ENCODE peak calls at places on chromosomes 11 and 22, in ten cellular contexts. M, U, C, B, H, Y, I, J, T and S are unnamed samples.

GRCh38 chr22:42434283-42434682 is 2.1 kb upstream of the NFAM1 start:
- DNase-seq in B (no peak), M (no peak), C (no peak), Y (no peak), J (peak), I (no peak), U (no peak), T (no peak), H (no peak), S (no peak)

GRCh38 chr11:43567396-43567975 is 113.1 kb upstream of the HSD17B12 start:
- DNase-seq in C (no peak), U (peak), J (no peak), Y (no peak), H (peak), I (no peak), B (peak), M (peak), T (peak), S (no peak)

GRCh38 chr22:44085743-44086741 is 61.9 kb downstream of the PARVB start:
- DNase-seq in M (peak), T (peak), J (peak), H (peak), I (peak), Y (peak), B (peak), U (peak), C (no peak), S (no peak)

GRCh38 chr22:42680648-42681047 is 31.5 kb upstream of the CYB5R3 start:
- DNase-seq in I (no peak), J (no peak), B (no peak), M (no peak), C (no peak), Y (peak), U (peak), H (peak), T (no peak), S (no peak)

GRCh38 chr22:24357547-24357946 is 69.9 kb upstream of the ADORA2A start:
- DNase-seq in C (no peak), Y (no peak), T (no peak), H (no peak), M (no peak), J (no peak), U (no peak), B (no peak), I (no peak), S (no peak)

GRCh38 chr11:116930586-116930985 is 93.2 kb upstream of the APOA1 start:
- DNase-seq in B (no peak), C (no peak), T (no peak), I (no peak), H (no peak), M (peak), J (no peak), Y (no peak), U (no peak), S (no peak)

GRCh38 chr11:36361901-36362391 is 65.9 kb downstream of the PRR5L start:
- DNase-seq in T (no peak), Y (peak), J (peak), H (peak), B (no peak), I (no peak), C (no peak), M (no peak), U (peak), S (no peak)

GRCh38 chr11:123690490-123690889 is 36.1 kb upstream of the SCN3B start:
- DNase-seq in M (no peak), I (no peak), T (no peak), Y (peak), U (peak), C (no peak), B (no peak), J (no peak), H (peak), S (no peak)

GRCh38 chr11:76318744-76319384 is 62.1 kb downstream of the THAP12 start:
- DNase-seq in I (peak), M (peak), U (peak), J (peak), Y (peak), C (peak), H (peak), T (peak), B (peak), S (peak)

GRCh38 chr11:86888164-86888977 is 66.8 kb downstream of the FZD4 start:
- DNase-seq in T (no peak), C (no peak), M (no peak), J (no peak), U (peak), I (no peak), B (no peak), Y (peak), H (peak), S (no peak)

GRCh38 chr22:31933816-31934482 is 10.4 kb upstream of the YWHAH start:
- DNase-seq in Y (no peak), I (no peak), H (no peak), C (no peak), J (no peak), T (no peak), B (no peak), M (no peak), U (no peak), S (no peak)

GRCh38 chr11:235998-236773 is at the start of gene SIRT3:
- DNase-seq in M (peak), H (peak), I (peak), U (peak), B (peak), J (peak), T (peak), Y (peak), C (peak), S (peak)

GRCh38 chr11:64764753-64765152 is 5.0 kb upstream of the PYGM start:
- DNase-seq in U (no peak), C (no peak), I (no peak), B (no peak), H (no peak), J (no peak), M (no peak), Y (no peak), T (no peak), S (no peak)

GRCh38 chr11:85809881-85810280 is 1.1 kb downstream of the SYTL2 start:
- DNase-seq in H (no peak), C (no peak), J (no peak), T (no peak), B (no peak), I (peak), Y (no peak), U (peak), M (peak), S (no peak)

GRCh38 chr11:9092846-9093778 is 1.7 kb upstream of the SCUBE2 start:
- DNase-seq in Y (no peak), C (no peak), I (no peak), T (peak), J (no peak), M (peak), H (no peak), B (no peak), U (no peak), S (no peak)

GRCh38 chr22:30861688-30862552 is 106.7 kb downstream of the MORC2 start:
- DNase-seq in C (no peak), U (no peak), B (no peak), I (peak), H (no peak), J (peak), M (no peak), Y (no peak), T (no peak), S (no peak)

GRCh38 chr11:118882489-118882888 is 1.2 kb upstream of the CXCR5 start:
- DNase-seq in M (no peak), C (no peak), B (no peak), T (no peak), J (no peak), U (no peak), I (peak), H (peak), Y (no peak), S (no peak)

GRCh38 chr11:19790831-19791552 is 78.4 kb downstream of the NAV2 start:
- DNase-seq in B (peak), J (no peak), C (no peak), Y (no peak), H (no peak), M (peak), T (no peak), U (no peak), I (no peak), S (no peak)

GRCh38 chr11:132471491-132471890 is 1060.8 kb downstream of the OPCML start:
- DNase-seq in M (no peak), I (no peak), B (no peak), H (peak), C (no peak), T (no peak), J (no peak), U (peak), Y (peak), S (no peak)

GRCh38 chr11:18383388-18384156 is 10.8 kb upstream of the LDHA start:
- DNase-seq in Y (peak), M (no peak), I (peak), U (peak), T (no peak), H (peak), C (no peak), B (peak), J (peak), S (no peak)

GRCh38 chr22:28005513-28005912 is 86.5 kb upstream of the PITPNB start:
- DNase-seq in U (no peak), I (no peak), J (no peak), B (no peak), C (no peak), H (no peak), T (no peak), M (no peak), Y (no peak), S (no peak)

GRCh38 chr22:49751968-49752597 is 75.6 kb downstream of the BRD1 start:
- DNase-seq in T (no peak), H (no peak), M (no peak), Y (no peak), B (no peak), I (no peak), J (no peak), C (no peak), U (no peak), S (no peak)

GRCh38 chr11:114274637-114275036 is 21.6 kb upstream of the NNMT start:
- DNase-seq in C (no peak), T (no peak), J (no peak), I (no peak), Y (no peak), B (no peak), M (no peak), U (no peak), H (no peak), S (no peak)

GRCh38 chr22:24184057-24184798 is 2.9 kb downstream of the SUSD2 start:
- DNase-seq in M (no peak), B (no peak), C (no peak), Y (no peak), I (no peak), T (no peak), U (no peak), H (no peak), J (no peak), S (no peak)

GRCh38 chr22:46996595-46997310 is 234.3 kb downstream of the TBC1D22A start:
- DNase-seq in M (no peak), B (no peak), H (no peak), Y (no peak), J (no peak), C (no peak), U (peak), T (no peak), I (peak), S (no peak)